ENCODE peak calls at places on chromosomes 3 and 15, in nine cellular contexts. G is AG10803, U is mesendoderm, Q is NCI-H345, E is COR-L47, L is spleen, K is HT1080, B is mucosa of gallbladder, F is anterior cingulate cortex. T is an unnamed sample.

GRCh38 chr3:42366550-42366949 is 43.9 kb downstream of the LYZL4 start:
- DNase-seq in L (no peak), B (no peak), U (peak; percentile 46), G (no peak), F (no peak), K (no peak), Q (no peak), E (no peak), T (no peak)

GRCh38 chr3:150050510-150050909 is 79.8 kb upstream of the PFN2 start:
- DNase-seq in L (no peak), U (no peak), G (no peak), E (no peak), Q (no peak), B (no peak), F (no peak), K (no peak), T (no peak)

GRCh38 chr15:78368671-78369070 is 28.5 kb downstream of the CRABP1 start:
- DNase-seq in E (no peak), B (no peak), Q (no peak), G (no peak), K (no peak), U (no peak), F (no peak), L (peak; percentile 64), T (peak; percentile 17)

GRCh38 chr15:75620043-75620775 is 5.3 kb downstream of the SNUPN start:
- DNase-seq in F (no peak), Q (no peak), B (no peak), U (no peak), K (no peak), L (no peak), G (peak; percentile 95), E (no peak), T (no peak)

GRCh38 chr3:141302364-141303141 is 65.8 kb upstream of the ZBTB38 start:
- DNase-seq in Q (no peak), E (no peak), G (peak; percentile 86), B (no peak), F (no peak), L (no peak), U (no peak), K (peak; percentile 91), T (no peak)

GRCh38 chr3:186032321-186032720 is 76.6 kb downstream of the ETV5 start:
- DNase-seq in E (no peak), F (no peak), Q (no peak), U (no peak), L (no peak), B (no peak), G (no peak), K (no peak), T (no peak)

GRCh38 chr3:29463306-29463705 is 182.4 kb downstream of the RBMS3 start:
- DNase-seq in G (no peak), U (no peak), K (no peak), F (no peak), E (no peak), Q (no peak), L (no peak), B (no peak), T (no peak)

GRCh38 chr3:42720126-42720525 is 17.5 kb upstream of the HHATL start:
- DNase-seq in U (no peak), E (no peak), B (no peak), G (no peak), F (no peak), Q (no peak), L (no peak), K (no peak), T (no peak)

GRCh38 chr3:87792532-87793321 is 266.1 kb downstream of the CGGBP1 start:
- DNase-seq in K (peak; percentile 37), U (peak; percentile 70), E (no peak), Q (peak; percentile 4), F (no peak), G (peak; percentile 2), B (no peak), L (peak; percentile 75), T (no peak)

GRCh38 chr3:72896996-72897757 is 9.3 kb downstream of the GXYLT2 start:
- DNase-seq in E (no peak), B (no peak), K (no peak), F (no peak), L (no peak), Q (no peak), G (peak; percentile 66), U (peak; percentile 44), T (no peak)

GRCh38 chr15:69080203-69080957 is 65.9 kb downstream of the NOX5 start:
- DNase-seq in G (no peak), Q (no peak), U (peak; percentile 82), B (no peak), K (no peak), F (no peak), L (no peak), E (peak; percentile 57), T (no peak)

GRCh38 chr3:159548675-159549335 is 439.8 kb upstream of the IL12A start:
- DNase-seq in Q (no peak), E (no peak), U (no peak), F (no peak), L (no peak), G (no peak), K (peak; percentile 70), B (no peak), T (no peak)

GRCh38 chr3:42159706-42160472 is 68.7 kb downstream of the TRAK1 start:
- DNase-seq in E (peak; percentile 68), Q (no peak), L (peak; percentile 77), F (no peak), B (peak; percentile 78), U (peak; percentile 98), K (no peak), G (peak; percentile 28), T (peak; percentile 24)

GRCh38 chr15:70169147-70169546 is 71.4 kb upstream of the TLE3 start:
- DNase-seq in E (no peak), U (peak; percentile 60), B (no peak), F (no peak), K (no peak), Q (no peak), G (no peak), L (no peak), T (no peak)

GRCh38 chr3:188853896-188854295 is 317.9 kb upstream of the TPRG1 start:
- DNase-seq in U (no peak), K (no peak), L (no peak), G (peak; percentile 92), F (no peak), Q (no peak), B (no peak), E (no peak), T (no peak)

GRCh38 chr3:14773691-14774128 is 45.1 kb upstream of the FGD5 start:
- DNase-seq in B (peak; percentile 7), U (no peak), Q (no peak), K (no peak), F (no peak), E (no peak), L (peak; percentile 37), G (no peak), T (no peak)

GRCh38 chr3:39531066-39531465 is 63.6 kb downstream of the MOBP start:
- DNase-seq in B (no peak), F (no peak), L (no peak), U (no peak), E (no peak), G (no peak), K (peak; percentile 56), Q (no peak), T (no peak)

GRCh38 chr3:183268361-183268760 is 15.3 kb downstream of the B3GNT5 start:
- DNase-seq in U (peak; percentile 60), L (no peak), G (no peak), K (no peak), Q (no peak), E (no peak), B (no peak), F (no peak), T (no peak)

GRCh38 chr15:41928100-41928499 is 34.2 kb upstream of the SPTBN5 start:
- DNase-seq in U (no peak), B (no peak), K (no peak), G (no peak), F (no peak), L (no peak), E (no peak), Q (no peak), T (no peak)